ENCODE peak calls at places on chromosomes 3 and 15, in nine cellular contexts. J, S, A, R, P, L, O, T and C are unnamed samples.

GRCh38 chr3:162973518-162973917 is 1476.9 kb downstream of the OTOL1 start:
- DNase-seq in J (no peak), S (no peak), A (no peak), R (no peak), P (no peak), L (no peak), O (no peak), T (no peak), C (no peak)

GRCh38 chr3:78741066-78741645 is 1026.6 kb downstream of the ROBO1 start:
- DNase-seq in J (no peak), S (no peak), A (no peak), R (no peak), P (no peak), L (no peak), O (no peak), T (no peak), C (peak; percentile 7)

GRCh38 chr3:11914651-11915050 is 68.0 kb upstream of the TAMM41 start:
- DNase-seq in J (no peak), S (no peak), A (no peak), R (no peak), P (no peak), L (no peak), O (no peak), T (no peak), C (no peak)

GRCh38 chr15:96422153-96422552 is 91.7 kb downstream of the NR2F2 start:
- DNase-seq in J (no peak), S (no peak), A (no peak), R (no peak), P (no peak), L (no peak), O (no peak), T (no peak), C (no peak)

GRCh38 chr15:89150762-89151305 is 62.6 kb downstream of the ABHD2 start:
- DNase-seq in J (no peak), S (no peak), A (no peak), R (no peak), P (no peak), L (peak; percentile 51), O (peak; percentile 52), T (no peak), C (no peak)

GRCh38 chr3:134348524-134348923 is 25.7 kb downstream of the AMOTL2 start:
- DNase-seq in J (peak; percentile 65), S (no peak), A (no peak), R (peak; percentile 56), P (no peak), L (peak; percentile 64), O (peak; percentile 70), T (peak; percentile 5), C (no peak)

GRCh38 chr3:18112976-18113766 is 312.0 kb downstream of the SATB1 start:
- DNase-seq in J (no peak), S (no peak), A (no peak), R (no peak), P (no peak), L (no peak), O (no peak), T (no peak), C (no peak)

GRCh38 chr3:46929324-46929723 is 47.2 kb downstream of the CCDC12 start:
- DNase-seq in J (peak; percentile 82), S (no peak), A (no peak), R (peak; percentile 74), P (peak; percentile 87), L (peak; percentile 68), O (no peak), T (no peak), C (no peak)

GRCh38 chr3:165504554-165504953 is 308.4 kb upstream of the SLITRK3 start:
- DNase-seq in J (no peak), S (no peak), A (no peak), R (no peak), P (no peak), L (no peak), O (no peak), T (no peak), C (no peak)

GRCh38 chr15:65896231-65896630 is 26.9 kb downstream of the RAB11A start:
- DNase-seq in J (no peak), S (no peak), A (no peak), R (no peak), P (no peak), L (no peak), O (no peak), T (no peak), C (no peak)

GRCh38 chr15:62886431-62887071 is 156.0 kb upstream of the TPM1 start:
- DNase-seq in J (no peak), S (no peak), A (no peak), R (no peak), P (no peak), L (no peak), O (peak; percentile 59), T (peak; percentile 61), C (no peak)

GRCh38 chr3:115436767-115437301 is 186.5 kb upstream of the GAP43 start:
- DNase-seq in J (no peak), S (no peak), A (peak; percentile 80), R (no peak), P (no peak), L (no peak), O (peak; percentile 30), T (peak; percentile 12), C (no peak)

GRCh38 chr3:133188996-133189395 is 150.8 kb downstream of the TMEM108 start:
- DNase-seq in J (no peak), S (no peak), A (no peak), R (no peak), P (no peak), L (no peak), O (no peak), T (no peak), C (no peak)

DNA sequence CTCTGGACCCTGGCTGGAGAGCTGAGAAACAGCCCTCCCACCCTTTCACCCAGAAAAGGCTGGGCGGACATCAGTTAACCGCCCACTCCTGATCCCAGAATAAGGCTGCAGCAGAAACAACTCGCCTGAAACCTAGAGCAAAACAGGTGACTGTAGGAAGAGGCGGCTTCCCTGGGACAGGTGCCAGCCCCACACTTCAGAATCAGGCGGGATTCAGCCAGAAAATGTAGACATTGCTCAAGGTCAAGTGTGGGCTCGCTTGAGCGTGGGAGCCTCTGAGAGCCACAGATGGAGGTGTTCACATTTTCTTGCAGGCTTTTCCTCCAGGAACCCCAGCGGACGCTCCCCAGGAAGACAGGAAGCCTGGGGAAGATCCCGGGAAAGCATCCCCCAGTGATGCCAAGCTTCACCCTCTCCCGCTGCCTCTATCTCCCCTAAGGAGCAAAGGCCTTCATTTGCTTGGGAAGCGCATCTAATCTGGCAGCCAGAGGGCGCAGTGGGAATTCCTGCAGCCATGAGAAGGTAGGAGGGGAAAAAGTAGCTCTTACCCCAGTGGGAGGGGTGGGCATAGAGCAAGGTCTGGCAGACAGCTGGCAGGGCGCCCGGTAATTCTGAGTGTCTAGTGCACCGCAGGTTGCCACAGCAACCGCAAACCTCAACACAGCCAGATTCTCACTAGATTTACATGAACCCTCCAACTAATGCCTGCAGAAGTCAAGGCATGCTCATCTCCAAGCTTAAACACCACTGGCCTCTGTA is 77.7 kb downstream of the OCA2 start:
- DNase-seq in J (peak; percentile 86), S (no peak), A (peak; percentile 89), R (no peak), P (peak; percentile 61), L (peak; percentile 75), O (peak; percentile 0), T (peak; percentile 73), C (peak; percentile 27)
- TF ChIP-seq CTCF in J (peak; percentile 36), S (no peak), A (peak; percentile 86), R (peak; percentile 25), P (peak; percentile 42), L (no peak), O (no peak), T (peak; percentile 39), C (no peak)

DNA sequence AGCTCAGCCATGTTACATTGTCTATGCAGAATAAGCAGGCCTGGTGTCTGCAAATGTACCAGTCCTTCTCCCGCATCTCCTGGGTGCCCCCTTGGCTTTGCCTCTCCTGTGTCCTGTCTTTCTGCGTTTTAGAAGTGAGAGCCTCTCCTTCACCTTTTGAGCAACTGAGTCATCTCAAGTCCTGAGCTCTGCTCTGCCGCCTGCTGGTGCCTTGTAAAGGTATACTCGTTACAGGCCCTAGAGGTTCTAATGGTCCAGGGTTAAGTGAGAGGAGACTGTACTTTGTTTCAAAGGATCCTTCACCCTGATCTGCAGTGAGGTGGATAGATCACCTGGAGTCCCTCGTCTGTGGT is 12.6 kb downstream of the GHRL start:
- DNase-seq in J (no peak), S (no peak), A (no peak), R (peak; percentile 38), P (no peak), L (no peak), O (no peak), T (no peak), C (peak; percentile 21)
- TF ChIP-seq CTCF in J (no peak), S (no peak), A (no peak), R (no peak), P (no peak), L (no peak), O (no peak), T (no peak), C (no peak)

DNA sequence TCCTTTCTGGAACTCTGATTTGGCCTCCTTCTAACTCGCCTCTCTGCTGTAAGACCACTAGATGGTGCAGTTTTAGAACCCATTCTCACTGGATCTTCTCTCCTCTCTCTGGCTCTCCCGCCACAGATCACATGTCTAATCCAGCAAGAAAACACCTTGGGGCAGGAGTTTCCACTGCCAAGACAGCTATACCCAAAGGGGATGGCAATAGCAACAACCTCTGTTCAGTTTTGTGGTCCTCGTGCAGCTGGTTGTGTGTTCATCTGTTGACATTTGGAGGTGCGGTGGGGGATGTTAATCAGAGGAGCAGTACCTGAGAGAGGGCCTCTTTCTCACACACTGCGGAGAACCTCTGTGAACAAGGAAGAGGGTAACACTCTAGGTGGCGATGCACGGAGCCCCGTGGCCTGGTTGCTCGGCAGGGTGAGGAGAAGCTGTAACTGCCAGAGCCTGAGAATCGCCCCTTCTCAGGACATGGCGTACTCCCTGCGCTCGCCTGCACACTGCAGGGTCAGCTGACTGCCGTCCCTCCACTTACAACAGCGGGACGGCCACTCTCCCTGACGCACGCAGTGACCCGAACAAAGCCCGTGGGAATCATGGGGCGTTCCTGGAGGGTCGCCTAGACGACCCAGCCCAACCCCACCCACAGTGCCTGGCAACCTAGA is at the start of gene TEX55:
- DNase-seq in J (no peak), S (no peak), A (no peak), R (no peak), P (peak; percentile 29), L (no peak), O (peak; percentile 35), T (no peak), C (peak; percentile 12)
- TF ChIP-seq CTCF in J (peak; percentile 54), S (peak; percentile 35), A (peak; percentile 76), R (peak; percentile 50), P (peak; percentile 36), L (peak; percentile 19), O (no peak), T (no peak), C (peak; percentile 69)

DNA sequence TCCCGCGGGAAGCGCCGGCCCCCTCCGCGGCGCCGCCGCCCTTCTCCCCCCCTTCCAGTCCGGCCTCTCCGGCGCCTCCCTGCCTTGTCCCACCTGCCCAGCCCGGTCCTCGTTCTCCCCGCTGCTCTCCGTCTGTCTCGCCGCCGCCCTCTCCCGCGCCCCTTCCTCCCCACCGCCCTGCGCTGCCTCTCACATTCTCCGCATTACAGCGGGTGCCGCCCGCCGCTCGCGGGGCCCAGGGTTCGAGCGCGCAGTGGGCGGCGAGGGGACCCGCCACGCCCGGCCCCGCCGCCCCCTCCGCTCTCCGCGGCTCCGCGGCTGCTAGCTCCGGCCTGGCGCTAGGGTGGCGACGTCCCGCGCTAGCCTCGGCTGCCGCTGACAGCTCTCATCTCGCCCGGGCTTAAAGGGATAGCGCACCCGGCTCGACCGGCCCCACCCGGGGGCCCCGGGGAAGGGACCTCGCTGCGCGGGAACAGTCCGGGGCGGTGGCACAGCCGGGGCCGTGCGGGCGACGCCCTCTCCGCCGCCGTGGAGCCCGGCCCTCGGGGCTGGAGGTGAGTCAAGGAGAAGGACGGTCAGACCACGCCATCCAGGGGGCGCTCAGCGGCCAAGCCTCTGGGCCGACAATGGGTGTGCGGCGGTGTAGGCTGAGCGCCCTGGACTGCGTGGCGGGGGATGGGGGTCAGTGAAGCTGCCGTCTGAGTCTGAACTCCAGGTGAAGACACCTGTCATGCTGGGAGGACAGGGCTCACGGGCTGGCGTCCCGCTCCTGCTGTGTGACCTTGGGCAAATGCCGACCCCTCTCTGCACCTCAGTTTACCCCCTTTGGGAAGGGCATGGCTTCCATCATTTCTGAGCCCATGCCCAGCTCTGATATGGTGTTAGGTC is 187.4 kb upstream of the LINGO1 start:
- DNase-seq in J (no peak), S (no peak), A (no peak), R (no peak), P (no peak), L (no peak), O (peak; percentile 72), T (peak; percentile 71), C (no peak)
- TF ChIP-seq CTCF in J (no peak), S (no peak), A (peak; percentile 41), R (no peak), P (no peak), L (no peak), O (no peak), T (no peak), C (no peak)